ENCODE peak calls at places on chromosomes 1 and 21, in six cellular contexts. O, B, K, P, U and R are unnamed samples.

GRCh38 chr1:207404849-207405525 is 49.1 kb upstream of the CR2 start:
- DNase-seq in O (no peak), B (peak; percentile 64), K (peak; percentile 78), P (no peak), U (peak; percentile 67), R (peak; percentile 26)

GRCh38 chr1:110554871-110555801 is 36.2 kb upstream of the KCNA10 start:
- DNase-seq in O (peak; percentile 70), B (peak; percentile 26), K (peak; percentile 1), P (no peak), U (peak; percentile 64), R (peak; percentile 56)

GRCh38 chr1:114458208-114458777 is 52.7 kb downstream of the TRIM33 start:
- DNase-seq in O (no peak), B (peak; percentile 61), K (peak; percentile 80), P (no peak), U (no peak), R (no peak)

GRCh38 chr1:221241592-221241991 is 362.3 kb downstream of the HLX start:
- DNase-seq in O (no peak), B (no peak), K (no peak), P (no peak), U (no peak), R (no peak)

GRCh38 chr1:89953072-89953626 is 41.8 kb upstream of the ZNF326 start:
- DNase-seq in O (peak; percentile 67), B (peak; percentile 67), K (peak; percentile 92), P (no peak), U (peak; percentile 90), R (no peak)

GRCh38 chr1:117512728-117513321 is 93.0 kb upstream of the TENT5C start:
- DNase-seq in O (no peak), B (peak; percentile 42), K (peak; percentile 40), P (no peak), U (no peak), R (peak; percentile 4)

GRCh38 chr1:158579733-158580132 is at the start of gene OR10X1:
- DNase-seq in O (no peak), B (no peak), K (no peak), P (no peak), U (no peak), R (no peak)

GRCh38 chr1:11654571-11655262 is at the start of gene FBXO44:
- DNase-seq in O (peak; percentile 91), B (peak; percentile 23), K (no peak), P (no peak), U (peak; percentile 81), R (peak; percentile 54)

GRCh38 chr21:34859976-34860653 is 189.0 kb downstream of the RUNX1 start:
- DNase-seq in O (no peak), B (no peak), K (no peak), P (no peak), U (no peak), R (no peak)

GRCh38 chr1:85465099-85465790 is at the start of gene DDAH1:
- DNase-seq in O (peak; percentile 74), B (peak; percentile 73), K (peak; percentile 65), P (peak; percentile 9), U (peak; percentile 70), R (no peak)

GRCh38 chr1:85464497-85465098 is 361 bp downstream of the DDAH1 start:
- DNase-seq in O (peak; percentile 72), B (peak; percentile 81), K (peak; percentile 73), P (peak; percentile 34), U (peak; percentile 81), R (peak; percentile 67)

GRCh38 chr1:85462931-85463665 is 1.9 kb downstream of the DDAH1 start:
- DNase-seq in O (no peak), B (no peak), K (no peak), P (no peak), U (peak; percentile 57), R (no peak)

GRCh38 chr1:85465791-85466134 is 804 bp upstream of the DDAH1 start:
- DNase-seq in O (no peak), B (peak; percentile 42), K (peak; percentile 66), P (no peak), U (no peak), R (no peak)

DNA sequence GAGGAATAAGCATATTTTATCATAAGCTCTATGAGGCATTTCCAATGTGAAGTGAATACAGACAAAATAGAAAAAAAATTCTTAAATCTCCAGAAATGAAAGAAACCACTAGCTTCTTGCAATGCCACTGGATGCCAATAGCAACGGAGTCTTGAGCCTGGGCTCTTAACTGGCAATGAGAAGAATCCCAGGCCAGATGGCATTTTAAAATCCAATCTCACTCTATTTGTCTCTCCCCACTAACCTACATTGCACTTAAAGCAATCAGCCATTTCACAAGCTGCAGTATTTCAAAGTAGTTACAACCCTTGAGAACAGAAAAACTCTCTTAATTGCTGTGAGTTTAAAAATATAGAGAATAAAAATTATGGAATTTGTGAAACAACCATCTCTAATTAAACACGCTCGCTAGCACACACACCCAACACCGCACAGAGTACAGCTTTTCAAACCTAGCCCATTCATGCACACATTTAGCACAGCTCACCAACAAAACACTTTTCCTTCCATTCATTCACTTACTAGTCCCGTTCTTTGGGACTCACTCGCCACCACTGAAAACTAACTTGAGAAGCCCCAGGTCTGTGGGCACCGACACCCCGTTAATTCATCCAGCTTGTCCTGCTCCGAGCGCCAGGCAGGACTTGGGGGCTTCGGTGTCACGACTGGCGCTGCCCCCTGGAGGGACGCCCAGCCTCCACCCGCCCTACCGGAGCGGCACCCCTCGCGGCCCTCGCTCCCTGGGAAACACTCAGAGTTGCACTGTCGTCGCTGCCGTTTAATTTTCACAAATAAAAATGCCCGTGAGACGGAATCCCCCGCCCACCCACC is 1.1 kb downstream of the DDAH1 start:
- DNase-seq in O (no peak), B (peak; percentile 45), K (no peak), P (no peak), U (peak; percentile 11), R (peak; percentile 15)
- H3K4ac ChIP-seq in O (no peak overlapping the region), B (peak overlapping the region; percentile 83), K (peak overlapping the region; percentile 49), P (no peak overlapping the region), U (no peak overlapping the region), R (no peak overlapping the region)

GRCh38 chr1:27571439-27572018 is 32.4 kb downstream of the AHDC1 start:
- DNase-seq in O (no peak), B (peak; percentile 45), K (no peak), P (no peak), U (peak; percentile 78), R (no peak)

GRCh38 chr1:27572019-27572678 is 31.8 kb downstream of the AHDC1 start:
- DNase-seq in O (no peak), B (no peak), K (no peak), P (no peak), U (peak; percentile 72), R (no peak)

GRCh38 chr1:27570823-27571222 is 33.1 kb downstream of the AHDC1 start:
- DNase-seq in O (peak; percentile 71), B (no peak), K (no peak), P (no peak), U (peak; percentile 80), R (peak; percentile 67)

GRCh38 chr1:27574001-27574781 is 29.8 kb downstream of the AHDC1 start:
- DNase-seq in O (no peak), B (no peak), K (no peak), P (no peak), U (peak; percentile 59), R (no peak)

GRCh38 chr1:27572679-27573426 is 31.1 kb downstream of the AHDC1 start:
- DNase-seq in O (no peak), B (peak; percentile 84), K (no peak), P (no peak), U (peak; percentile 77), R (no peak)
- H3K4ac ChIP-seq in O (no peak overlapping the region), B (peak overlapping the region; percentile 19), K (peak overlapping the region; percentile 2), P (no peak overlapping the region), U (peak overlapping the region; percentile 18), R (no peak overlapping the region)

DNA sequence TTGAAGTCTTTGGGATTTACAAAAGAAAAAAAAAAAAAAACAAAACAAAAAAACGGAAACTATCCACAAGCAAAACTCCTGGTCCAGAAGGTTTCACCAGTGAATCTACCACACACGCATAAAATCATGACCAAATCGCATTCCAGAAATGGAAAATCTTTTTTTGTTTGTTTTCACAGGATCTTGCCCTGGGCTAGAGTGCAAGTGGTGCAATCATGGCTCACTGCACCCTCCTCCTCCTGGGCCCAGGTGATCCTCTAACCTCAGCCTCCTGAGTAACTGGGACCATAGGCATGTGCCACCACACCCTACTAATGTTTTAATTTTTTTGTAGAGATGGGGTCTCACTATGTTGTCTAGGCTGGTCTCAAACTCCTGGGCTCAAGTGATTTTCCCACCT is 100.5 kb downstream of the DYRK1A start:
- DNase-seq in O (no peak), B (no peak), K (no peak), P (no peak), U (no peak), R (no peak)
- H3K4ac ChIP-seq in O (no peak overlapping the region), B (no peak overlapping the region), K (no peak overlapping the region), P (no peak overlapping the region), U (no peak overlapping the region), R (no peak overlapping the region)

GRCh38 chr1:156291226-156292061 is 4.0 kb downstream of the GLMP start:
- DNase-seq in O (peak; percentile 97), B (peak; percentile 88), K (peak; percentile 72), P (peak; percentile 75), U (peak; percentile 95), R (peak; percentile 64)

GRCh38 chr1:156298852-156299357 is at the start of gene VHLL:
- DNase-seq in O (no peak), B (no peak), K (no peak), P (no peak), U (no peak), R (no peak)

GRCh38 chr1:156293895-156294294 is 1.6 kb downstream of the GLMP start:
- DNase-seq in O (no peak), B (no peak), K (no peak), P (no peak), U (no peak), R (no peak)

GRCh38 chr1:156293098-156293434 is 2.4 kb downstream of the GLMP start:
- DNase-seq in O (no peak), B (no peak), K (no peak), P (no peak), U (no peak), R (no peak)

DNA sequence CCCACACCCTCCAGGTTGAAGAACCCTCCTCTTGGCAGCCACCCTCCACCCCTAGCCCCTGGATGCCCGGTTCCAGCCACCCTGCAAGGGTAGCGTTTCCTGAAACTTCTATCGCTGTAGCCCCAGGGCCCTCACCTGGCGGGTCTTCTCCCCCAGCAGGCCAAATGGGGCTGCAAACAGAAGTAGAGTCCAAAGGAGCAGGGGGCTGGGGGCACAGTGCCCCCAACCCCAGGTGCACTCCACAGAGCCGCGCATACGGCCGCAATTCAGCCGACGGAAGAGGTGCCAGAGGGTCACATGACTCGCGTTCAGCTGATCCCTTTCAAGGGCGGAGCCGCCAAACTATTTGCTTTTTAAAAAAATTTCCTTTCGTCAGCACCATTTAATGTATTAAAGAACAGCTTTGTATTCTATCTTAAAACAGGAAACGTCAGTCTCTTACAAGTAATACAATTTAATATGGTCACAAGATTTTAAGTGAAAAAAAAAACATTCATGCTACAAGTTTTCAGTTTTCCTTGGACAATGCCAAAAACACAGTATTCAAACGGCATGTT is at the start of gene GLMP:
- DNase-seq in O (peak; percentile 46), B (peak; percentile 63), K (peak; percentile 64), P (no peak), U (peak; percentile 45), R (no peak)
- H3K4ac ChIP-seq in O (no peak within 1 kb of the TSS), B (peak within 1 kb of the TSS; percentile 90), K (peak within 1 kb of the TSS; percentile 86), P (peak within 1 kb of the TSS; percentile 6), U (no peak within 1 kb of the TSS), R (no peak within 1 kb of the TSS)

GRCh38 chr21:17613242-17613676 is 558 bp upstream of the BTG3 start:
- DNase-seq in O (no peak), B (peak; percentile 28), K (no peak), P (no peak), U (no peak), R (peak; percentile 4)
- H3K4ac ChIP-seq in O (no peak overlapping the region), B (peak overlapping the region; percentile 54), K (peak overlapping the region; percentile 43), P (no peak overlapping the region), U (no peak overlapping the region), R (no peak overlapping the region)